ENCODE peak calls at places on chromosome 22, in eight cellular contexts. B is thyroid gland, Z is uterus, H is breast epithelium, Q is A549, C is gastrocnemius medialis, U is H1, O is HCT116. X is an unnamed sample.

GRCh38 chr22:33271390-33272161 is 213.4 kb upstream of the SYN3 start:
- DNase-seq in B (peak; percentile 3), Z (peak; percentile 36), H (peak; percentile 65), Q (no peak), C (peak; percentile 46), U (no peak), O (no peak), X (no peak)

GRCh38 chr22:42462016-42462415 is 29.8 kb upstream of the NFAM1 start:
- DNase-seq in B (no peak), Z (no peak), H (no peak), Q (no peak), C (no peak), U (no peak), O (no peak), X (no peak)

GRCh38 chr22:32622004-32622761 is 147.6 kb downstream of the FBXO7 start:
- DNase-seq in B (peak; percentile 63), Z (peak; percentile 72), H (no peak), Q (no peak), C (peak; percentile 65), U (peak; percentile 50), O (no peak), X (no peak)

GRCh38 chr22:49879871-49880270 is 26.2 kb downstream of the ZBED4 start:
- DNase-seq in B (no peak), Z (no peak), H (no peak), Q (no peak), C (no peak), U (no peak), O (no peak), X (no peak)

GRCh38 chr22:37270928-37271650 is 11.2 kb upstream of the CYTH4 start:
- DNase-seq in B (no peak), Z (no peak), H (no peak), Q (no peak), C (no peak), U (no peak), O (no peak), X (no peak)

GRCh38 chr22:20024225-20025087 is 3.5 kb downstream of the TANGO2 start:
- DNase-seq in B (no peak), Z (no peak), H (no peak), Q (no peak), C (no peak), U (no peak), O (no peak), X (no peak)

GRCh38 chr22:25368271-25368670 is 148.8 kb downstream of the CRYBB2 start:
- DNase-seq in B (no peak), Z (peak; percentile 34), H (no peak), Q (no peak), C (no peak), U (no peak), O (no peak), X (no peak)

GRCh38 chr22:50441428-50441993 is 33.3 kb downstream of the SBF1 start:
- DNase-seq in B (no peak), Z (no peak), H (no peak), Q (no peak), C (no peak), U (no peak), O (no peak), X (no peak)

GRCh38 chr22:38727530-38728451 is 22.0 kb downstream of the GTPBP1 start:
- DNase-seq in B (no peak), Z (no peak), H (peak; percentile 19), Q (no peak), C (no peak), U (no peak), O (no peak), X (no peak)

GRCh38 chr22:30183861-30184278 is 62.7 kb downstream of the LIF start:
- DNase-seq in B (no peak), Z (no peak), H (no peak), Q (no peak), C (no peak), U (no peak), O (no peak), X (no peak)

GRCh38 chr22:50684986-50685385 is 12.4 kb downstream of the SHANK3 start:
- DNase-seq in B (no peak), Z (no peak), H (no peak), Q (no peak), C (no peak), U (no peak), O (no peak), X (no peak)

GRCh38 chr22:16801571-16801970 is 23.6 kb downstream of the XKR3 start:
- DNase-seq in B (no peak), Z (no peak), H (no peak), Q (no peak), C (no peak), U (no peak), O (no peak), X (no peak)

GRCh38 chr22:22156716-22157499 is 87.7 kb upstream of the VPREB1 start:
- DNase-seq in B (peak; percentile 44), Z (no peak), H (no peak), Q (peak; percentile 64), C (peak; percentile 14), U (peak; percentile 69), O (peak; percentile 74), X (no peak)

GRCh38 chr22:23268139-23268712 is 87.9 kb downstream of the BCR start:
- DNase-seq in B (no peak), Z (no peak), H (no peak), Q (no peak), C (no peak), U (no peak), O (no peak), X (no peak)

GRCh38 chr22:22523494-22523893 is 3.4 kb upstream of the ZNF280A start:
- DNase-seq in B (no peak), Z (no peak), H (no peak), Q (no peak), C (no peak), U (no peak), O (no peak), X (no peak)

GRCh38 chr22:39128508-39128907 is 24.0 kb downstream of the CBX7 start:
- DNase-seq in B (no peak), Z (no peak), H (no peak), Q (no peak), C (no peak), U (no peak), O (no peak), X (no peak)

GRCh38 chr22:44096736-44097135 is 72.6 kb downstream of the PARVB start:
- DNase-seq in B (no peak), Z (no peak), H (no peak), Q (no peak), C (no peak), U (no peak), O (no peak), X (no peak)

GRCh38 chr22:36928826-36929535 is 15.6 kb downstream of the CSF2RB start:
- DNase-seq in B (no peak), Z (no peak), H (no peak), Q (no peak), C (no peak), U (peak; percentile 38), O (no peak), X (no peak)

GRCh38 chr22:37054078-37054440 is 2.5 kb downstream of the KCTD17 start:
- DNase-seq in B (no peak), Z (no peak), H (no peak), Q (no peak), C (no peak), U (no peak), O (no peak), X (no peak)

GRCh38 chr22:22713416-22713815 is 69.0 kb downstream of the GGTLC2 start:
- DNase-seq in B (no peak), Z (no peak), H (no peak), Q (no peak), C (no peak), U (peak; percentile 14), O (no peak), X (no peak)

DNA sequence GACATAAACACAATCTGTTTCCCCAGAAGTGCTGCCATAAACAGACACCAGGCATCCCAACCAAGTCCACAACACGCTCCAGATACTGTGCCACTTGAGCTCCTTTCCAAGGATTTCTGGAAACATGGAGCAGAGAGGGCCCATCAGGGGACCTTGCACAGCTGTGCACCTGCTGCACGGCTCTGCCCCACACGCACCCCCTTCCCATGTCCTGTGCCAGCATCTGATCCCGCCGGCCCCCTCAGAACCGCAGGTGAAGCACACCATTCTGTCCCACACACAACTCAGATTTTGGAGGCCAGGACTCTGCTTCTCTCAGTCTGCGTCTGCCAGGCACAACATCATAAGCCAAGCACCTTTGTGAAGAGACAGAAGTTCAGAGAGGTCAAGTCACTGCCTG is 856.2 kb downstream of the TBC1D22A start:
- DNase-seq in B (no peak), Z (no peak), H (peak; percentile 33), Q (no peak), C (no peak), U (no peak), O (no peak), X (no peak)
- H3K4me1 ChIP-seq in B (no peaks in the 10 kb centered on the region), Z (no peaks in the 10 kb centered on the region), H (no peaks in the 10 kb centered on the region), Q (no peaks in the 10 kb centered on the region), C (no peaks in the 10 kb centered on the region), U (no peaks in the 10 kb centered on the region), O (no peaks in the 10 kb centered on the region), X (no peaks in the 10 kb centered on the region)

DNA sequence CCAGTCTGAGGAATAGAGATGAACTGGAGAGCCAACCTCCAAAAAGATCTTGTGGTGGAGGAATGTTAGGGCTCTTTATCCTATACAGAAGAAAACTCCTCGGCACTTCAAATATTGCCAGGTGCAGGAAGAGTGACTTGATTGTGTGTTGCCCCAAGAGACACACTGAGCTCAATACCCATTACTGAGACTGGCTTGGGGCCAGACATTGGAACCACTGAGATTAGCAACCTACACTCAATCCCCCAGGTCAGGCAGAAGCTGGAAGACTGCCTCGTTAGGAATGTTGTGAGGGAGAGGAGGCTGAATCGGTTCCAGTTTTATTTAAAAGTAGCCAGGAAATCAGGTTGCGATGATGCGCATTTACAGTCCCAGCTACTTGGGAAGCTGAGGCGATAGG is 2.4 kb upstream of the SGSM3 start:
- DNase-seq in B (no peak), Z (no peak), H (no peak), Q (no peak), C (no peak), U (no peak), O (no peak), X (no peak)
- H3K27ac ChIP-seq in B (no peak overlapping the region), Z (no peak overlapping the region), H (peak overlapping the region; percentile 55), Q (no peak overlapping the region), C (peak overlapping the region; percentile 69), U (no peak overlapping the region), O (no peak overlapping the region), X (no peak overlapping the region)

DNA sequence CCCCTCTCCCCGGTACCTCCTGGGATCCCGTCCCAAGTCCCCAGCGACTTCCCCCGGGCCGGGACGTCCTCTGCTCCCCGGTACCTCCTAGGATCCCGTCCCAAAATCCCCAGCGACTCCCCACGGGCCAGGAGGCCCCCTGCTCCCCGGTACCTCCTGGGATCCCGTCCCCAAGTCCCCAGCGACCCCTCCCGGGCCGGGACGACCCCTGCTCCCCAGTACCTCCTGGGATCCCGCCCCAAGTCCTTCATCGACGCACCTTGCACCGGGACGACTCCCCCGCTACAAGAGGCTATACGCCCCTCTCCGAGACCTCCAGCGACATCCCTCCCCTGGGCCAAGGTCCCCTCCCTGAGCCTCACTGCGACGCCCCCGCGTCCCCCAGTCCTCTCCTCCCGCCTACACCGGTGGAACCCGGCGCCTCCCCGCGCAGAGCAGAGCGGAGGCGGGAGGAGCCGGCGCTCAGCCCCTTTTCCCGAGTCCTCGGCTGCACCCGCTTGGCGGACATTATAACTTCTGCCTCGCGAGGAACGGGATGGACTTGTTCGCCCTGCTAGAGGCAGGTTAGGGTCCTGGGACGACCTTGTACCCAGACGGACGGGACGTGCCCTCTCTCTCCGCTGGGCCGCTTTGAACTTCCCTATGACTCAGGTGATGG is 912 bp downstream of the KREMEN1 start:
- DNase-seq in B (peak; percentile 58), Z (peak; percentile 59), H (peak; percentile 64), Q (no peak), C (no peak), U (peak; percentile 80), O (no peak), X (no peak)
- TF ChIP-seq POLR2A in B (peak; percentile 33), Z (no peak), H (no peak), Q (no peak), C (no peak), U (no peak), O (no peak), X (no peak)

GRCh38 chr22:35202376-35202775 is 54.9 kb upstream of the HMGXB4 start:
- DNase-seq in B (no peak), Z (no peak), H (no peak), Q (no peak), C (no peak), U (no peak), O (no peak), X (no peak)
- H3K4me1 ChIP-seq in B (no peaks in the 10 kb centered on the region), Z (no peaks in the 10 kb centered on the region), H (no peaks in the 10 kb centered on the region), Q (no peaks in the 10 kb centered on the region), C (no peaks in the 10 kb centered on the region), U (no peaks in the 10 kb centered on the region), O (no peaks in the 10 kb centered on the region), X (no peaks in the 10 kb centered on the region)